ENCODE peak calls at places on chromosomes 13 and 19, in five cellular contexts. One of them, this sample, is unnamed.

GRCh38 chr19:29587518-29587986 is 18.5 kb upstream of the POP4 start:
- DNase-seq in GM04504: peak
- DNase-seq in DMS 273 treated with DMSO at 0.1 percent for 48 hours: no peak
- DNase-seq in AG10803: peak
- DNase-seq in CD4-positive, CD25-positive, alpha-beta regulatory T cell: peak
- DNase-seq in this sample: no peak

GRCh38 chr13:21124853-21125252 is 51.5 kb downstream of the SKA3 start:
- DNase-seq in GM04504: no peak
- DNase-seq in DMS 273 treated with DMSO at 0.1 percent for 48 hours: peak
- DNase-seq in AG10803: peak
- DNase-seq in CD4-positive, CD25-positive, alpha-beta regulatory T cell: no peak
- DNase-seq in this sample: peak

GRCh38 chr19:45119582-45119981 is 26.6 kb downstream of the PPP1R37 start:
- DNase-seq in GM04504: no peak
- DNase-seq in DMS 273 treated with DMSO at 0.1 percent for 48 hours: no peak
- DNase-seq in AG10803: no peak
- DNase-seq in CD4-positive, CD25-positive, alpha-beta regulatory T cell: no peak
- DNase-seq in this sample: no peak

GRCh38 chr13:25881946-25882574 is 169.8 kb downstream of the SHISA2 start:
- DNase-seq in GM04504: no peak
- DNase-seq in DMS 273 treated with DMSO at 0.1 percent for 48 hours: no peak
- DNase-seq in AG10803: no peak
- DNase-seq in CD4-positive, CD25-positive, alpha-beta regulatory T cell: no peak
- DNase-seq in this sample: peak

GRCh38 chr13:33114146-33114545 is 97.9 kb downstream of the KL start:
- DNase-seq in GM04504: no peak
- DNase-seq in DMS 273 treated with DMSO at 0.1 percent for 48 hours: no peak
- DNase-seq in AG10803: no peak
- DNase-seq in CD4-positive, CD25-positive, alpha-beta regulatory T cell: no peak
- DNase-seq in this sample: no peak

GRCh38 chr19:38638461-38638860 is 9.0 kb upstream of the ACTN4 start:
- DNase-seq in GM04504: no peak
- DNase-seq in DMS 273 treated with DMSO at 0.1 percent for 48 hours: no peak
- DNase-seq in AG10803: no peak
- DNase-seq in CD4-positive, CD25-positive, alpha-beta regulatory T cell: no peak
- DNase-seq in this sample: no peak

GRCh38 chr19:27966390-27966816 is 1246.5 kb downstream of the UQCRFS1 start:
- DNase-seq in GM04504: no peak
- DNase-seq in DMS 273 treated with DMSO at 0.1 percent for 48 hours: no peak
- DNase-seq in AG10803: peak
- DNase-seq in CD4-positive, CD25-positive, alpha-beta regulatory T cell: no peak
- DNase-seq in this sample: no peak

GRCh38 chr19:686589-687297 is 8.5 kb downstream of the PRSS57 start:
- DNase-seq in GM04504: no peak
- DNase-seq in DMS 273 treated with DMSO at 0.1 percent for 48 hours: no peak
- DNase-seq in AG10803: no peak
- DNase-seq in CD4-positive, CD25-positive, alpha-beta regulatory T cell: no peak
- DNase-seq in this sample: no peak

GRCh38 chr19:48348737-48349136 is 15.0 kb downstream of the TMEM143 start:
- DNase-seq in GM04504: no peak
- DNase-seq in DMS 273 treated with DMSO at 0.1 percent for 48 hours: no peak
- DNase-seq in AG10803: no peak
- DNase-seq in CD4-positive, CD25-positive, alpha-beta regulatory T cell: no peak
- DNase-seq in this sample: no peak

GRCh38 chr19:29318581-29318980 is 105.6 kb upstream of the UQCRFS1 start:
- DNase-seq in GM04504: no peak
- DNase-seq in DMS 273 treated with DMSO at 0.1 percent for 48 hours: no peak
- DNase-seq in AG10803: no peak
- DNase-seq in CD4-positive, CD25-positive, alpha-beta regulatory T cell: no peak
- DNase-seq in this sample: no peak

GRCh38 chr13:75762066-75762937 is 126.2 kb downstream of the LMO7 start:
- DNase-seq in GM04504: no peak
- DNase-seq in DMS 273 treated with DMSO at 0.1 percent for 48 hours: no peak
- DNase-seq in AG10803: no peak
- DNase-seq in CD4-positive, CD25-positive, alpha-beta regulatory T cell: peak
- DNase-seq in this sample: no peak

GRCh38 chr13:65034266-65034665 is 2195.9 kb downstream of the PCDH9 start:
- DNase-seq in GM04504: no peak
- DNase-seq in DMS 273 treated with DMSO at 0.1 percent for 48 hours: no peak
- DNase-seq in AG10803: no peak
- DNase-seq in CD4-positive, CD25-positive, alpha-beta regulatory T cell: no peak
- DNase-seq in this sample: no peak

GRCh38 chr19:5947435-5947834 is 30.5 kb downstream of the RANBP3 start:
- DNase-seq in GM04504: no peak
- DNase-seq in DMS 273 treated with DMSO at 0.1 percent for 48 hours: no peak
- DNase-seq in AG10803: peak
- DNase-seq in CD4-positive, CD25-positive, alpha-beta regulatory T cell: no peak
- DNase-seq in this sample: peak

GRCh38 chr13:23628250-23628649 is 58.0 kb downstream of the TNFRSF19 start:
- DNase-seq in GM04504: no peak
- DNase-seq in DMS 273 treated with DMSO at 0.1 percent for 48 hours: no peak
- DNase-seq in AG10803: no peak
- DNase-seq in CD4-positive, CD25-positive, alpha-beta regulatory T cell: no peak
- DNase-seq in this sample: no peak

GRCh38 chr13:20441066-20441465 is 84.6 kb downstream of the CRYL1 start:
- DNase-seq in GM04504: no peak
- DNase-seq in DMS 273 treated with DMSO at 0.1 percent for 48 hours: no peak
- DNase-seq in AG10803: no peak
- DNase-seq in CD4-positive, CD25-positive, alpha-beta regulatory T cell: no peak
- DNase-seq in this sample: no peak

GRCh38 chr13:38687246-38688229 is 661 bp downstream of the FREM2 start:
- DNase-seq in GM04504: no peak
- DNase-seq in DMS 273 treated with DMSO at 0.1 percent for 48 hours: no peak
- DNase-seq in AG10803: no peak
- DNase-seq in CD4-positive, CD25-positive, alpha-beta regulatory T cell: no peak
- DNase-seq in this sample: no peak

GRCh38 chr13:32035701-32036100 is 4.1 kb downstream of the FRY start:
- DNase-seq in GM04504: no peak
- DNase-seq in DMS 273 treated with DMSO at 0.1 percent for 48 hours: no peak
- DNase-seq in AG10803: no peak
- DNase-seq in CD4-positive, CD25-positive, alpha-beta regulatory T cell: no peak
- DNase-seq in this sample: no peak

GRCh38 chr19:16016226-16017137 is 59.8 kb upstream of the TPM4 start:
- DNase-seq in GM04504: no peak
- DNase-seq in DMS 273 treated with DMSO at 0.1 percent for 48 hours: no peak
- DNase-seq in AG10803: no peak
- DNase-seq in CD4-positive, CD25-positive, alpha-beta regulatory T cell: no peak
- DNase-seq in this sample: no peak

GRCh38 chr13:108733141-108733540 is 103.7 kb downstream of the MYO16 start:
- DNase-seq in GM04504: no peak
- DNase-seq in DMS 273 treated with DMSO at 0.1 percent for 48 hours: no peak
- DNase-seq in AG10803: no peak
- DNase-seq in CD4-positive, CD25-positive, alpha-beta regulatory T cell: no peak
- DNase-seq in this sample: no peak

GRCh38 chr19:4493104-4493928 is 21.2 kb downstream of the HDGFL2 start:
- DNase-seq in GM04504: no peak
- DNase-seq in DMS 273 treated with DMSO at 0.1 percent for 48 hours: no peak
- DNase-seq in AG10803: no peak
- DNase-seq in CD4-positive, CD25-positive, alpha-beta regulatory T cell: no peak
- DNase-seq in this sample: no peak

GRCh38 chr19:1133471-1133929 is 29.7 kb downstream of the GPX4 start:
- DNase-seq in GM04504: no peak
- DNase-seq in DMS 273 treated with DMSO at 0.1 percent for 48 hours: no peak
- DNase-seq in AG10803: no peak
- DNase-seq in CD4-positive, CD25-positive, alpha-beta regulatory T cell: peak
- DNase-seq in this sample: no peak

GRCh38 chr13:80599765-80600164 is 258.8 kb upstream of the SPRY2 start:
- DNase-seq in GM04504: no peak
- DNase-seq in DMS 273 treated with DMSO at 0.1 percent for 48 hours: no peak
- DNase-seq in AG10803: no peak
- DNase-seq in CD4-positive, CD25-positive, alpha-beta regulatory T cell: no peak
- DNase-seq in this sample: no peak

GRCh38 chr19:49924004-49924880 is 4.8 kb upstream of the ATF5 start:
- DNase-seq in GM04504: no peak
- DNase-seq in DMS 273 treated with DMSO at 0.1 percent for 48 hours: no peak
- DNase-seq in AG10803: peak
- DNase-seq in CD4-positive, CD25-positive, alpha-beta regulatory T cell: no peak
- DNase-seq in this sample: no peak

GRCh38 chr13:110409581-110409992 is 102.5 kb downstream of the COL4A2 start:
- DNase-seq in GM04504: no peak
- DNase-seq in DMS 273 treated with DMSO at 0.1 percent for 48 hours: no peak
- DNase-seq in AG10803: no peak
- DNase-seq in CD4-positive, CD25-positive, alpha-beta regulatory T cell: no peak
- DNase-seq in this sample: no peak

GRCh38 chr19:3057275-3057714 is 5.0 kb downstream of the TLE5 start:
- DNase-seq in GM04504: no peak
- DNase-seq in DMS 273 treated with DMSO at 0.1 percent for 48 hours: peak
- DNase-seq in AG10803: peak
- DNase-seq in CD4-positive, CD25-positive, alpha-beta regulatory T cell: no peak
- DNase-seq in this sample: peak

GRCh38 chr19:15200575-15201364 is at the start of gene NOTCH3:
- DNase-seq in GM04504: no peak
- DNase-seq in DMS 273 treated with DMSO at 0.1 percent for 48 hours: no peak
- DNase-seq in AG10803: no peak
- DNase-seq in CD4-positive, CD25-positive, alpha-beta regulatory T cell: no peak
- DNase-seq in this sample: no peak

GRCh38 chr19:6033744-6034264 is 55.9 kb upstream of the RANBP3 start:
- DNase-seq in GM04504: no peak
- DNase-seq in DMS 273 treated with DMSO at 0.1 percent for 48 hours: no peak
- DNase-seq in AG10803: no peak
- DNase-seq in CD4-positive, CD25-positive, alpha-beta regulatory T cell: no peak
- DNase-seq in this sample: no peak

GRCh38 chr13:19634129-19634740 is 776 bp downstream of the MPHOSPH8 start:
- DNase-seq in GM04504: peak
- DNase-seq in DMS 273 treated with DMSO at 0.1 percent for 48 hours: no peak
- DNase-seq in AG10803: peak
- DNase-seq in CD4-positive, CD25-positive, alpha-beta regulatory T cell: no peak
- DNase-seq in this sample: peak